ENCODE peak calls at places on chromosomes 2 and 18, in nine cellular contexts. D is putamen; S is activated T-helper 1 cell treated with Interleukin-2 at 50 U/mL for 16 hours; Y is NCI-H2081; X is left ventricle myocardium superior; O is stimulated activated naive CD8-positive, alpha-beta T cell treated with anti-CD3 and anti-CD28 coated beads, Interleukin-15, Interleukin-2, amounts not matched to agents 100 U/mL and 50 U/mL, for 24 hours; I is HCEC 1CT; W is transverse colon; R is cerebellar nuclear complex. A is an unnamed sample.

GRCh38 chr2:120791961-120792295 is 56.3 kb downstream of the GLI2 start:
- DNase-seq in X (no peak), W (no peak), O (no peak), S (no peak), R (no peak), I (peak), D (no peak), Y (no peak), A (no peak)

GRCh38 chr2:176768185-176768584 is 444.4 kb upstream of the HNRNPA3 start:
- DNase-seq in O (no peak), W (peak), S (no peak), D (no peak), X (no peak), R (no peak), Y (no peak), I (no peak), A (no peak)

GRCh38 chr2:8039732-8040131 is 642.1 kb upstream of the ID2 start:
- DNase-seq in Y (no peak), O (no peak), X (no peak), I (no peak), D (no peak), W (no peak), S (no peak), R (no peak), A (no peak)

GRCh38 chr2:219570194-219570923 is 980 bp downstream of the OBSL1 start:
- DNase-seq in R (no peak), W (peak), Y (peak), S (no peak), O (peak), X (peak), I (peak), D (no peak), A (no peak)

GRCh38 chr18:28412521-28412920 is 235.6 kb upstream of the CDH2 start:
- DNase-seq in S (no peak), W (no peak), R (no peak), Y (no peak), X (no peak), I (peak), O (no peak), D (no peak), A (no peak)

GRCh38 chr2:232496508-232497373 is 9.1 kb upstream of the ECEL1 start:
- DNase-seq in W (no peak), Y (no peak), I (no peak), S (no peak), R (no peak), D (no peak), X (no peak), O (no peak), A (no peak)

GRCh38 chr2:64273524-64274398 is 129.5 kb upstream of the PELI1 start:
- DNase-seq in D (no peak), Y (no peak), O (no peak), R (no peak), I (peak), X (peak), W (peak), S (no peak), A (no peak)

GRCh38 chr2:42001696-42002331 is 46.0 kb upstream of the PKDCC start:
- DNase-seq in R (no peak), W (no peak), I (no peak), S (no peak), Y (no peak), D (no peak), X (no peak), O (no peak), A (no peak)

GRCh38 chr2:109475531-109476210 is 138.1 kb downstream of the SEPTIN10 start:
- DNase-seq in I (peak), S (no peak), Y (no peak), R (no peak), O (no peak), D (no peak), W (no peak), X (no peak), A (no peak)

GRCh38 chr18:77481541-77481940 is 231.9 kb downstream of the GALR1 start:
- DNase-seq in S (no peak), W (no peak), X (no peak), O (no peak), I (no peak), Y (no peak), R (no peak), D (no peak), A (no peak)

GRCh38 chr2:240994161-240994896 is 4.1 kb upstream of the SNED1 start:
- DNase-seq in R (no peak), X (no peak), Y (no peak), W (peak), O (peak), S (no peak), D (no peak), I (no peak), A (no peak)

GRCh38 chr2:44358498-44358897 is 2.8 kb downstream of the PREPL start:
- DNase-seq in I (peak), S (no peak), W (peak), X (peak), R (no peak), O (peak), D (no peak), Y (peak), A (peak)